ENCODE peak calls at places on chromosomes 11 and 22, in four cellular contexts. N is neuronal stem cell, A is MM.1S, O is fibroblast of lung. C is an unnamed sample.
A peak's percentile ranks its signal among the peaks of the same experiment; 100 is the strongest.

GRCh38 chr22:19061471-19062138 is 60.6 kb downstream of the DGCR2 start:
- DNase-seq in N (no peak), O (no peak), A (no peak), C (no peak)

GRCh38 chr22:49865156-49865555 is 11.5 kb downstream of the ZBED4 start:
- DNase-seq in O (no peak), N (no peak), A (no peak), C (no peak)

GRCh38 chr11:70423523-70424505 is 25.5 kb downstream of the CTTN start:
- DNase-seq in N (no peak), A (no peak), O (peak; percentile 86), C (no peak)

GRCh38 chr11:116334596-116334995 is 438.2 kb downstream of the BUD13 start:
- DNase-seq in A (no peak), N (no peak), O (no peak), C (no peak)

GRCh38 chr11:19393119-19393518 is 152.4 kb upstream of the E2F8 start:
- DNase-seq in N (no peak), A (no peak), O (no peak), C (no peak)

GRCh38 chr11:126991596-126991995 is 9.0 kb downstream of the KIRREL3 start:
- DNase-seq in A (no peak), N (no peak), O (no peak), C (no peak)

GRCh38 chr11:68090706-68091105 is 30.5 kb downstream of the CHKA start:
- DNase-seq in N (no peak), A (no peak), O (no peak), C (no peak)

GRCh38 chr11:80320765-80321164 is 879.9 kb upstream of the TENM4 start:
- DNase-seq in N (no peak), A (peak; percentile 77), O (peak; percentile 15), C (no peak)

GRCh38 chr11:78420796-78421209 is 3.2 kb upstream of the GAB2 start:
- DNase-seq in O (peak; percentile 51), N (no peak), A (peak; percentile 65), C (peak; percentile 44)

GRCh38 chr11:76408171-76408965 is 27.2 kb downstream of the GVQW3 start:
- DNase-seq in A (no peak), N (no peak), O (no peak), C (no peak)

GRCh38 chr11:33976351-33977199 is 75.0 kb upstream of the CAPRIN1 start:
- DNase-seq in O (peak; percentile 47), N (no peak), A (no peak), C (no peak)

GRCh38 chr11:20002312-20003216 is 157.7 kb downstream of the DBX1 start:
- DNase-seq in O (no peak), A (no peak), N (no peak), C (no peak)

GRCh38 chr11:88543902-88544655 is 206.5 kb upstream of the CTSC start:
- DNase-seq in N (peak; percentile 78), O (peak; percentile 93), A (peak; percentile 80), C (peak; percentile 57)

GRCh38 chr11:18248561-18248960 is at the start of gene SAA2:
- DNase-seq in N (no peak), O (no peak), A (no peak), C (no peak)

GRCh38 chr22:29799217-29799680 is 32.1 kb downstream of the UQCR10 start:
- DNase-seq in A (no peak), O (peak; percentile 95), N (no peak), C (peak; percentile 86)

GRCh38 chr11:62601114-62601363 is 626 bp downstream of the MTA2 start:
- DNase-seq in O (no peak), N (no peak), A (peak; percentile 31), C (no peak)

GRCh38 chr11:124109377-124109776 is 5.9 kb upstream of the VWA5A start:
- DNase-seq in O (no peak), N (no peak), A (no peak), C (no peak)

GRCh38 chr22:25987948-25988347 is 181.3 kb upstream of the SEZ6L start:
- DNase-seq in O (no peak), A (no peak), N (no peak), C (no peak)

GRCh38 chr11:61747389-61748285 is 4.8 kb upstream of the MYRF start:
- DNase-seq in O (peak; percentile 65), A (peak; percentile 47), N (peak; percentile 61), C (peak; percentile 91)

GRCh38 chr11:88164320-88164719 is 10.9 kb downstream of the RAB38 start:
- DNase-seq in O (no peak), A (no peak), N (no peak), C (no peak)

GRCh38 chr11:8604078-8604723 is 10.2 kb upstream of the STK33 start:
- DNase-seq in N (peak; percentile 51), A (peak; percentile 67), O (peak; percentile 100), C (peak; percentile 69)

GRCh38 chr22:36104988-36105387 is 55.6 kb downstream of the APOL3 start:
- DNase-seq in A (no peak), O (peak; percentile 25), N (no peak), C (no peak)

GRCh38 chr11:31687861-31688260 is 123.3 kb downstream of the PAX6 start:
- DNase-seq in A (no peak), N (no peak), O (no peak), C (no peak)

GRCh38 chr11:61026121-61027031 is 54.9 kb downstream of the CD6 start:
- DNase-seq in O (no peak), N (no peak), A (no peak), C (no peak)

GRCh38 chr11:63998558-63999348 is 12.5 kb downstream of the OTUB1 start:
- DNase-seq in O (no peak), A (no peak), N (peak; percentile 32), C (no peak)

GRCh38 chr11:30110691-30111090 is 93.9 kb upstream of the KCNA4 start:
- DNase-seq in O (no peak), N (no peak), A (no peak), C (no peak)

GRCh38 chr11:129644326-129644725 is 171.3 kb upstream of the TMEM45B start:
- DNase-seq in A (no peak), O (peak; percentile 65), N (no peak), C (no peak)

GRCh38 chr11:2694995-2695939 is 4.5 kb downstream of the KCNQ1OT1 start:
- DNase-seq in A (no peak), N (no peak), O (no peak), C (no peak)
- H3K4me1 ChIP-seq in A (peaks cover 6% of the 10 kb centered on the region), N (peaks cover 23% of the 10 kb centered on the region), O (no peaks in the 10 kb centered on the region), C (peaks cover 4% of the 10 kb centered on the region)

DNA sequence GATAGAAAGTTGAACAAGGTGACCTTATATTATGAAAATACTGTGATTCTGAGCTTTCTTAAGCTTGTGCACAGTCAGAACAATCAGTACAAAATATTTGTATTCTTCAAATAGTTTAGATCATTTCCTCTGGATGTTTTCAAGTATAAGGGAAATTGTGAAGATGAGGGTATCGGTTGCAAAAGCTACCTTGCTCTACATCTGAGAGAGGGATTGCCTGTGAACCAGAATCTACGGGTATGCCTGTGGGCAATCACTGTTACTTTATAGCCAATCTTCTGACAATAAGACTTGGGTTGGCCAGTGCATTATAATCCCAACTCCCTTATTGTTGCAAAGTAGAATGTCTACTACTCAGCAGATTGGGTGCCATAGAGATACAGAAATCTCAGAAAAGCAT is 90.5 kb downstream of the NTM start:
- DNase-seq in N (no peak), O (no peak), A (no peak), C (no peak)
- H3K36me3 ChIP-seq in N (no peaks in the 10 kb centered on the region), O (no peaks in the 10 kb centered on the region), A (no peaks in the 10 kb centered on the region), C (no peaks in the 10 kb centered on the region)

DNA sequence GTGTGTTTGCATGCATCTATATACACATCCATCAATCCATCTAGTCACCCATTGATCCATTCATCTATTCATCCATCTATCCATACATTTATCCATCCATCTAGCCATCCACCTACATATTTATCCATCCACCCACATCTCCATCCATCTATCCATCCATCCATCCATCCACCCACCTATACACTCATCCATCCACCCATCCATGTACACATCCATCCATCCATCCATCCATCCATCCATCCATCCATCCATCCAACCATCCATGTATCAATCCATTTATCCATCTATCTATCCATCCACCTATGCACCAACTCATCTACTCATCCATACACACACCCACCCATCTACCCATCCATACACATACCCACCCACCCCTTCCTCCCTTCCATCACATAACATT is 18.8 kb upstream of the MYEOV start:
- DNase-seq in O (no peak), N (no peak), A (no peak), C (no peak)
- H3K4me1 ChIP-seq in O (peaks cover 2% of the 10 kb centered on the region), N (peaks cover 11% of the 10 kb centered on the region), A (peaks cover 4% of the 10 kb centered on the region), C (peaks cover 28% of the 10 kb centered on the region)

GRCh38 chr11:65538232-65538914 is 13.5 kb downstream of the SCYL1 start:
- DNase-seq in A (no peak), N (no peak), O (no peak), C (no peak)

GRCh38 chr11:65537296-65537597 is 12.4 kb downstream of the SCYL1 start:
- DNase-seq in O (no peak), A (no peak), N (no peak), C (no peak)

GRCh38 chr11:65536412-65537295 is 11.8 kb downstream of the SCYL1 start:
- DNase-seq in A (no peak), N (no peak), O (no peak), C (no peak)

GRCh38 chr11:65538915-65539374 is 14.1 kb downstream of the SCYL1 start:
- DNase-seq in A (no peak), N (no peak), O (no peak), C (no peak)

DNA sequence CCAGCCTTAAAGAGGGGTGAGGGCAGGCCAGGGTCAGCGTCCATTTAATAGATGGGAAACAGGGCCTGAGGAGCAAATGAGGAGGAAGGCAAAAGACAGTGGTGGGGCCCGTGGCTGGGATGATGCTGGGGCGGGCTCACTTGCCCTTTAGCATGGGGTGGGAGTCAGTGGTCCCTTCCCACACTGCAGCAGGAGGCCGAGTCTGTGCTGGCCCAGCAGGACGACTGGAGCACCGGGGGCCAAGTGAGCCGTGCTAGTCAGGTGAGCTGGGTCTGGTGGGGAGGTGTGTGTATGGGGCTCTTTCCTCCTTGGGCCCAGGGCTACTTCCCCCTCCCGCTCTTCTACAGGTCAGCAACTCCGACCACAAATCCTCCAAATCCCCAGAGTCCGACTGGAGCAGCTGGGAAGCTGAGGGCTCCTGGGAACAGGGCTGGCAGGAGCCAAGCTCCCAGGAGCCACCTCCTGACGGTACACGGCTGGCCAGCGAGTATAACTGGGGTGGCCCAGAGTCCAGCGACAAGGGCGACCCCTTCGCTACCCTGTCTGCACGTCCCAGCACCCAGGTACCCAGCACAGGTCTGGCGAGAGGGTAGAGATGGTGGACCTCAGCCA is 12.8 kb downstream of the SCYL1 start:
- DNase-seq in N (no peak), O (no peak), A (no peak), C (no peak)
- H3K36me3 ChIP-seq in N (peaks cover 57% of the 10 kb centered on the region), O (peaks cover 45% of the 10 kb centered on the region), A (no peaks in the 10 kb centered on the region), C (peaks cover under 1% of the 10 kb centered on the region)

GRCh38 chr22:23532756-23533155 is 47.3 kb downstream of the IGLL1 start:
- DNase-seq in O (no peak), N (no peak), A (no peak), C (peak; percentile 21)
- H3K4me1 ChIP-seq in O (no peaks in the 10 kb centered on the region), N (peaks cover 25% of the 10 kb centered on the region), A (no peaks in the 10 kb centered on the region), C (peaks cover 35% of the 10 kb centered on the region)

GRCh38 chr11:65392899-65393298 is 6.5 kb downstream of the FRMD8 start:
- DNase-seq in A (no peak), N (no peak), O (no peak), C (no peak)
- H3K36me3 ChIP-seq in A (no peaks in the 10 kb centered on the region), N (peaks cover 19% of the 10 kb centered on the region), O (peaks cover 33% of the 10 kb centered on the region), C (no peaks in the 10 kb centered on the region)